ENCODE peak calls at places on chromosome 20, in seven cellular contexts. X is Right ventricle myocardium inferior, Y is kidney tubule cell, V is NCI-H446 treated with DMSO at 0.1 percent for 48 hours, J is endothelial cell, E is lower leg skin, O is SHP77. P is an unnamed sample.

GRCh38 chr20:60632420-60633262 is 619.4 kb upstream of the CDH4 start:
- DNase-seq in E (no peak), X (peak), V (no peak), J (no peak), Y (peak), O (no peak), P (no peak)

GRCh38 chr20:64037498-64038213 is 1.7 kb downstream of the C20orf204 start:
- DNase-seq in Y (no peak), J (no peak), X (peak), O (no peak), V (no peak), E (no peak), P (no peak)

GRCh38 chr20:22389836-22390542 is 194.4 kb downstream of the FOXA2 start:
- DNase-seq in Y (peak), V (no peak), J (no peak), O (peak), X (no peak), E (no peak), P (no peak)

GRCh38 chr20:36847009-36847709 is 28.8 kb upstream of the TLDC2 start:
- DNase-seq in O (no peak), X (peak), Y (peak), V (no peak), E (peak), J (no peak), P (peak)

GRCh38 chr20:23752481-23753193 is 1.9 kb upstream of the CST1 start:
- DNase-seq in X (no peak), E (no peak), O (no peak), Y (no peak), J (no peak), V (no peak), P (no peak)

GRCh38 chr20:46237736-46238135 is 70.6 kb downstream of the CDH22 start:
- DNase-seq in V (no peak), X (no peak), J (no peak), E (no peak), Y (no peak), O (no peak), P (no peak)

GRCh38 chr20:945841-946240 is 29.7 kb upstream of the ANGPT4 start:
- DNase-seq in J (no peak), X (no peak), O (no peak), E (peak), Y (no peak), V (no peak), P (no peak)

GRCh38 chr20:50193851-50194830 is 3.5 kb downstream of the CEBPB start:
- DNase-seq in X (no peak), V (no peak), O (no peak), J (no peak), E (no peak), Y (no peak), P (peak)

GRCh38 chr20:47788741-47789080 is 3.4 kb upstream of the SULF2 start:
- DNase-seq in X (no peak), O (no peak), Y (no peak), V (no peak), J (no peak), E (no peak), P (no peak)

GRCh38 chr20:2626853-2627541 is 25.4 kb upstream of the NOP56 start:
- DNase-seq in X (no peak), E (no peak), Y (peak), J (no peak), V (no peak), O (peak), P (peak)

GRCh38 chr20:63431944-63432343 is 40.5 kb downstream of the KCNQ2 start:
- DNase-seq in X (no peak), J (no peak), Y (no peak), O (no peak), E (no peak), V (no peak), P (no peak)

GRCh38 chr20:43389231-43389630 is 68.5 kb upstream of the SRSF6 start:
- DNase-seq in E (no peak), X (peak), V (no peak), O (no peak), J (no peak), Y (no peak), P (no peak)

GRCh38 chr20:57618091-57618765 is 2.0 kb downstream of the ZBP1 start:
- DNase-seq in E (peak), O (no peak), J (no peak), Y (peak), X (no peak), V (no peak), P (no peak)

P was measured in myocyte.